ENCODE peak calls at places on chromosomes 11 and 22, in nine cellular contexts. J, M, O, G, Q, Y, B, I and C are unnamed samples.

GRCh38 chr11:69337211-69337721 is 43.3 kb downstream of the MYEOV start:
- DNase-seq in I (no peak), G (peak; percentile 74), Q (peak; percentile 24), J (no peak), B (no peak), Y (peak; percentile 15), M (no peak), O (no peak), C (peak; percentile 35)

GRCh38 chr11:44427432-44427831 is 117.5 kb upstream of the ALX4 start:
- DNase-seq in M (no peak), B (peak; percentile 26), G (no peak), J (peak; percentile 52), Q (peak; percentile 16), O (no peak), Y (peak; percentile 9), I (no peak), C (no peak)

GRCh38 chr22:36289406-36289870 is 36.5 kb downstream of the APOL1 start:
- DNase-seq in M (no peak), Q (no peak), I (no peak), B (no peak), Y (no peak), O (no peak), J (no peak), G (no peak), C (no peak)

GRCh38 chr11:132621976-132622375 is 910.3 kb downstream of the OPCML start:
- DNase-seq in Y (no peak), Q (no peak), G (no peak), I (no peak), O (no peak), J (no peak), B (no peak), M (no peak), C (no peak)

GRCh38 chr11:2102883-2103213 is 36.3 kb downstream of the IGF2 start:
- DNase-seq in J (no peak), M (no peak), B (no peak), O (no peak), Q (no peak), G (no peak), Y (no peak), I (no peak), C (no peak)

GRCh38 chr22:41411021-41411851 is 29.5 kb downstream of the TEF start:
- DNase-seq in Q (peak; percentile 91), Y (no peak), B (peak; percentile 21), J (no peak), O (no peak), M (no peak), G (no peak), I (no peak), C (no peak)

GRCh38 chr11:62108017-62108750 is 15.6 kb upstream of the INCENP start:
- DNase-seq in Y (peak; percentile 74), G (no peak), M (peak; percentile 41), B (peak; percentile 84), I (peak; percentile 42), Q (no peak), J (peak; percentile 77), O (peak; percentile 34), C (peak; percentile 74)

GRCh38 chr11:65560555-65561418 is 2.6 kb upstream of the LTBP3 start:
- DNase-seq in O (no peak), J (no peak), G (no peak), Y (no peak), I (peak; percentile 61), Q (no peak), B (peak; percentile 72), M (no peak), C (no peak)

GRCh38 chr11:110069158-110069737 is 23.9 kb upstream of the ZC3H12C start:
- DNase-seq in J (peak; percentile 57), Y (no peak), M (peak; percentile 54), Q (no peak), B (no peak), I (peak; percentile 93), G (no peak), O (peak; percentile 9), C (peak; percentile 93)

GRCh38 chr11:60700689-60701508 is 1.5 kb downstream of the MS4A8 start:
- DNase-seq in Q (no peak), J (peak; percentile 59), Y (peak; percentile 32), I (no peak), B (peak; percentile 72), O (peak; percentile 63), M (no peak), G (no peak), C (peak; percentile 13)

GRCh38 chr11:44047931-44048431 is at the start of gene ACCSL:
- DNase-seq in Q (peak; percentile 43), M (no peak), B (no peak), Y (no peak), O (no peak), G (no peak), J (peak; percentile 44), I (no peak), C (no peak)

GRCh38 chr22:24181088-24181995 is at the start of gene SUSD2:
- DNase-seq in Y (no peak), G (no peak), Q (no peak), O (no peak), I (no peak), J (no peak), B (peak; percentile 59), M (no peak), C (no peak)

GRCh38 chr11:41307371-41308080 is 151.9 kb downstream of the LRRC4C start:
- DNase-seq in J (no peak), O (no peak), Y (no peak), M (no peak), I (no peak), Q (no peak), B (peak; percentile 5), G (no peak), C (no peak)

GRCh38 chr11:111631666-111632039 is 29.4 kb downstream of the SIK2 start:
- DNase-seq in G (peak; percentile 53), Y (no peak), I (peak; percentile 68), O (no peak), M (peak; percentile 60), Q (no peak), J (no peak), B (no peak), C (peak; percentile 63)

GRCh38 chr22:38924197-38924952 is 33.0 kb upstream of the APOBEC3A start:
- DNase-seq in Q (peak; percentile 83), B (no peak), I (peak; percentile 75), J (no peak), Y (no peak), M (peak; percentile 88), O (no peak), G (peak; percentile 60), C (peak; percentile 79)

GRCh38 chr11:76738618-76739220 is 44.4 kb upstream of the TSKU start:
- DNase-seq in M (no peak), O (no peak), Y (no peak), I (no peak), G (no peak), B (no peak), Q (no peak), J (no peak), C (no peak)
- TF ChIP-seq CTCF in M (no peak), O (no peak), Y (no peak), I (no peak), G (no peak), B (no peak), Q (no peak), J (no peak), C (no peak)

GRCh38 chr11:22192289-22192641 is 620 bp upstream of the ANO5 start:
- DNase-seq in J (no peak), O (peak; percentile 24), I (no peak), Q (no peak), Y (no peak), M (no peak), B (peak; percentile 61), G (no peak), C (no peak)
- TF ChIP-seq CTCF in J (no peak), O (no peak), I (no peak), Q (no peak), Y (no peak), M (no peak), B (peak; percentile 50), G (no peak), C (peak; percentile 8)

GRCh38 chr11:19307498-19307897 is 66.8 kb upstream of the E2F8 start:
- DNase-seq in O (no peak), I (no peak), Y (no peak), J (no peak), Q (no peak), B (no peak), G (no peak), M (no peak), C (no peak)
- TF ChIP-seq CTCF in O (no peak), I (no peak), Y (no peak), J (no peak), Q (no peak), B (no peak), G (peak; percentile 5), M (no peak), C (no peak)

DNA sequence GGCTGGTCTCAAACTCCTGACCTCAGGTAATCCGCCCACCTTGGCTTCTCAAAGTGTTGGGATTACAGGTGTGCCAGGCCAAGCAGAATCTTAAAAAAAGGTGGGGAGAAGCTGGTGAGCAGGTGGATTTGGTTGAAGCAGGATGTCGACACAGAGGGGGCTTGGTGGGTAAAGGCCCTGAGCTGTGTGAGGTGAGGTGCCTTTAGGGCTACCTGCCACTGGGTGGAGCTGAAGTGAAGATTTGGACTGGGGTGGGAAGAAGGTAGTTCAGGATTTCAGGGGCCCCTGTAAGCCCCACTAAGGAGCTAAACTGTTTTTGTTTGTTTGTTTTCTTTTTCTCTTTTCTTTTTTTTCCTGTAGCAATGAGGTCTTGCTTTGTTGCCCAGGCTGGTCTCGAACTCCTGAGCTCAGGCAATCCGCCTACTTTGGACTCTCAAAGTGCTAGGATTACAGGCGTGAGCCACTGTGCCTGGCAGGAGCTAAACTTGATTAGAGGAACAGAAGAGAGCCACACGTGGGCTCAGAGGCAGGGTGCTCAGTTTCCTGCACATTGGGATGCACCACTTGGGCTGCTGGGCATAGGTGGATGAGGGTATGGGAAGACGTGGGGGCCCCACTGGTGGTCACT is 6.0 kb downstream of the P2RX6 start:
- DNase-seq in I (no peak), J (peak; percentile 54), B (peak; percentile 55), Q (no peak), O (no peak), M (no peak), G (no peak), Y (peak; percentile 56), C (peak; percentile 35)
- TF ChIP-seq CTCF in I (peak; percentile 53), J (peak; percentile 53), B (peak; percentile 57), Q (no peak), O (no peak), M (peak; percentile 41), G (peak; percentile 34), Y (peak; percentile 78), C (peak; percentile 58)

GRCh38 chr22:28051787-28052356 is 132.8 kb upstream of the PITPNB start:
- DNase-seq in O (peak; percentile 79), M (peak; percentile 15), I (peak; percentile 25), Q (no peak), J (peak; percentile 47), B (peak; percentile 86), G (no peak), Y (peak; percentile 29), C (peak; percentile 66)
- TF ChIP-seq CTCF in O (peak; percentile 83), M (peak; percentile 94), I (peak; percentile 82), Q (peak; percentile 87), J (peak; percentile 75), B (peak; percentile 98), G (peak; percentile 97), Y (peak; percentile 93), C (peak; percentile 93)